ENCODE peak calls at places on chromosome 3, in five cellular contexts. T is GM04503, M is right cardiac atrium, S is caudate nucleus, Y is Right ventricle myocardium inferior. E is an unnamed sample.

GRCh38 chr3:31370681-31371080 is 162.0 kb upstream of the STT3B start:
- DNase-seq in Y (no peak), S (no peak), T (no peak), M (no peak), E (no peak)

GRCh38 chr3:126910231-126910630 is 72.7 kb upstream of the PLXNA1 start:
- DNase-seq in S (no peak), Y (no peak), M (no peak), T (no peak), E (no peak)

GRCh38 chr3:32448686-32449474 is 53.8 kb downstream of the CMTM6 start:
- DNase-seq in S (no peak), Y (no peak), T (no peak), M (no peak), E (no peak)

GRCh38 chr3:127532561-127533203 is 57.9 kb downstream of the TPRA1 start:
- DNase-seq in Y (no peak), T (no peak), S (no peak), M (no peak), E (no peak)

GRCh38 chr3:166304509-166305063 is 467.4 kb upstream of the BCHE start:
- DNase-seq in M (no peak), Y (no peak), T (no peak), S (no peak), E (no peak)

GRCh38 chr3:105878061-105878460 is 9.2 kb upstream of the CBLB start:
- DNase-seq in M (no peak), S (no peak), Y (no peak), T (no peak), E (no peak)

GRCh38 chr3:29285356-29286070 is 4.6 kb downstream of the RBMS3 start:
- DNase-seq in S (no peak), M (no peak), Y (no peak), T (no peak), E (no peak)

GRCh38 chr3:8327739-8328138 is 173.9 kb upstream of the LMCD1 start:
- DNase-seq in M (no peak), S (no peak), Y (no peak), T (no peak), E (no peak)

E was measured in AG09309.